ENCODE peak calls at places on chromosomes 11 and 22, in five cellular contexts. S is GM23248, A is mesenchymal stem cell, Y is H9, V is fibroblast of lung. Q is an unnamed sample.
A peak's percentile ranks its signal among the peaks of the same experiment; 100 is the strongest.

GRCh38 chr11:69027704-69028372 is 14.8 kb upstream of the MRGPRF start:
- DNase-seq in Y (no peak), V (no peak), A (peak; percentile 73), S (no peak), Q (no peak)

GRCh38 chr22:36763576-36763975 is 12.3 kb downstream of the IFT27 start:
- DNase-seq in A (no peak), V (no peak), Y (peak; percentile 4), S (no peak), Q (no peak)

GRCh38 chr22:36213596-36213995 is 12.0 kb upstream of the APOL4 start:
- DNase-seq in A (no peak), S (no peak), V (no peak), Y (no peak), Q (no peak)

GRCh38 chr22:48952256-48953102 is 875.2 kb downstream of the BRD1 start:
- DNase-seq in V (no peak), S (no peak), A (no peak), Y (peak; percentile 17), Q (no peak)

GRCh38 chr22:47406180-47406723 is 643.8 kb downstream of the TBC1D22A start:
- DNase-seq in V (no peak), A (no peak), Y (no peak), S (no peak), Q (no peak)

GRCh38 chr22:47286590-47286989 is 524.1 kb downstream of the TBC1D22A start:
- DNase-seq in A (no peak), V (no peak), Y (no peak), S (no peak), Q (no peak)

GRCh38 chr22:44355688-44356070 is 42.9 kb upstream of the SHISAL1 start:
- DNase-seq in A (no peak), V (no peak), Y (no peak), S (no peak), Q (no peak)

GRCh38 chr11:35272391-35272821 is 133.4 kb downstream of the CD44 start:
- DNase-seq in S (no peak), A (peak; percentile 23), Y (no peak), V (no peak), Q (no peak)

GRCh38 chr11:44445500-44446340 is 119.7 kb upstream of the CD82 start:
- DNase-seq in V (peak; percentile 1), Y (peak; percentile 80), A (no peak), S (no peak), Q (no peak)

GRCh38 chr11:848988-849824 is 6.6 kb downstream of the TSPAN4 start:
- DNase-seq in S (no peak), A (peak; percentile 25), V (no peak), Y (peak; percentile 82), Q (peak; percentile 91)

GRCh38 chr11:100340416-100341323 is 346.4 kb upstream of the ARHGAP42 start:
- DNase-seq in V (peak; percentile 2), S (no peak), A (no peak), Y (no peak), Q (no peak)

GRCh38 chr11:65859134-65859811 is 960 bp upstream of the MUS81 start:
- DNase-seq in S (peak; percentile 99), A (peak; percentile 98), Y (peak; percentile 100), V (peak; percentile 99), Q (peak; percentile 100)

GRCh38 chr11:13885083-13885482 is 77.4 kb upstream of the SPON1 start:
- DNase-seq in V (no peak), Y (no peak), A (no peak), S (no peak), Q (no peak)

GRCh38 chr22:47034076-47034808 is 271.8 kb downstream of the TBC1D22A start:
- DNase-seq in V (no peak), Y (no peak), S (no peak), A (no peak), Q (no peak)

GRCh38 chr11:77154381-77155081 is 26.5 kb downstream of the MYO7A start:
- DNase-seq in V (no peak), S (no peak), A (no peak), Y (no peak), Q (no peak)
- H3K9ac ChIP-seq in V (no peak overlapping the region), S (no peak overlapping the region), A (no peak overlapping the region), Y (no peak overlapping the region), Q (no peak overlapping the region)

GRCh38 chr22:20093437-20093836 is 13.4 kb downstream of the DGCR8 start:
- DNase-seq in V (no peak), Y (no peak), A (no peak), S (no peak), Q (no peak)

GRCh38 chr22:20099099-20099711 is 16.7 kb upstream of the RANBP1 start:
- DNase-seq in A (no peak), V (no peak), Y (no peak), S (no peak), Q (no peak)

GRCh38 chr22:20094158-20094807 is 14.2 kb downstream of the DGCR8 start:
- DNase-seq in Y (no peak), S (no peak), A (no peak), V (no peak), Q (no peak)

GRCh38 chr22:20095521-20095920 is 15.5 kb downstream of the DGCR8 start:
- DNase-seq in A (no peak), V (no peak), S (no peak), Y (no peak), Q (no peak)

GRCh38 chr22:20096574-20097420 is 16.8 kb downstream of the DGCR8 start:
- DNase-seq in Y (no peak), S (no peak), V (no peak), A (no peak), Q (no peak)
- H2AFZ ChIP-seq in Y (no peak overlapping the region), S (no peak overlapping the region), V (no peak overlapping the region), A (no peak overlapping the region), Q (no peak overlapping the region)

GRCh38 chr11:131977231-131977630 is 606.8 kb downstream of the NTM start:
- DNase-seq in S (peak; percentile 83), Y (peak; percentile 39), V (peak; percentile 89), A (peak; percentile 54), Q (peak; percentile 40)
- H3K27ac ChIP-seq in S (peak overlapping the region; percentile 56), Y (peak overlapping the region; percentile 71), V (no peak overlapping the region), A (peak overlapping the region; percentile 96), Q (peak overlapping the region; percentile 2)

DNA sequence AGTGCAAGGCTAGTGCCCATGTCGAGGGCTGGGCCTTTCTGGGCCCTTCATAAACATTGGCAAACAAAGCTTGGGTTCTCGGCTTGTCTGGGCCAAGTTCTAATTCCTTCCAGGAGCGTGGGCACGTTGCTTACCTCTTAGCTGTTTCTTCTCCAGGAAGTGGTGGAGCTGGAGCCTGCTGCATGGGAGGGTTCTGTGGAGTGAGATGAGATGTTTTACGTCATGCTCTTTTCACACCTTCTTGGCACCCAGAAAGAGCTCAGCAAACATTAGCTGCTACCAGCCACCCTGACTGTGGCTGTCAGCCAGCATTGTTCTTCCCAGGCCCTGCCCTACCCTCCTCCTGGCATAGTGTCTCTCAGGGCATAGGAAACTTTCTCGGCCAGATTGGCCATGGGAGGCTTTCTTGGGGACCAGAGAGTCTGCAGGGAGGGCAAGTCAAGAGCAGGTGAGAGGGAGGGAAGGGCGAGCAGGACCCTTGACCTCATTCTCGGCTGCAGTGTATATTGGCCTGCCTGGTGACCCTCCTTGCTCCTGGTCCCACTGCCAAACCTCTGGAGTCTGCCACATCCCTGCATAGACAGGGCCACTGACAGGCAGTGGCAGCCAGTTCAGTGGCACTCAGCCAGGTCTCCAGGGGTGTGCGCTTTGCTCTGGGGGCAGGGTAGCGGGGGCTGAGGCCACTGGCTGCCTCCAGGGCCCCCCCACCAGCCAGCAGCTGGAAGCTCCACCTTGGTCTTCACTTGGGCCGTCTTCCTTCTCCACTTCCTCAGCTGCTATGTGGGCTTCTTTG is 98.8 kb downstream of the BCR start:
- DNase-seq in Y (no peak), V (peak; percentile 52), A (no peak), S (peak; percentile 48), Q (no peak)
- H3K9ac ChIP-seq in Y (no peak overlapping the region), V (no peak overlapping the region), A (peak overlapping the region; percentile 23), S (peak overlapping the region; percentile 18), Q (no peak overlapping the region)

GRCh38 chr11:120271672-120272071 is 31.7 kb downstream of the POU2F3 start:
- DNase-seq in S (no peak), A (no peak), V (no peak), Y (no peak), Q (no peak)

GRCh38 chr11:120270386-120270785 is 30.4 kb downstream of the POU2F3 start:
- DNase-seq in V (no peak), Y (no peak), S (peak; percentile 51), A (no peak), Q (no peak)

GRCh38 chr11:120268686-120269085 is 28.7 kb downstream of the POU2F3 start:
- DNase-seq in A (no peak), Y (no peak), S (no peak), V (no peak), Q (no peak)

GRCh38 chr11:120273432-120273831 is 33.5 kb downstream of the POU2F3 start:
- DNase-seq in S (peak; percentile 82), V (peak; percentile 13), A (no peak), Y (no peak), Q (no peak)

GRCh38 chr11:120272303-120272702 is 32.4 kb downstream of the POU2F3 start:
- DNase-seq in A (no peak), Y (no peak), V (peak; percentile 49), S (peak; percentile 90), Q (no peak)
- H2AFZ ChIP-seq in A (no peak overlapping the region), Y (no peak overlapping the region), V (no peak overlapping the region), S (no peak overlapping the region), Q (no peak overlapping the region)

GRCh38 chr11:131372243-131372930 is 2.0 kb downstream of the NTM start:
- DNase-seq in S (no peak), A (no peak), V (no peak), Y (no peak), Q (no peak)
- H3K27ac ChIP-seq in S (no peak overlapping the region), A (no peak overlapping the region), V (no peak overlapping the region), Y (no peak overlapping the region), Q (no peak overlapping the region)

GRCh38 chr11:46559815-46560214 is 34.0 kb downstream of the AMBRA1 start:
- DNase-seq in Y (no peak), S (no peak), V (no peak), A (no peak), Q (no peak)
- H3K9ac ChIP-seq in Y (no peak overlapping the region), S (peak overlapping the region; percentile 74), V (no peak overlapping the region), A (peak overlapping the region; percentile 90), Q (no peak overlapping the region)

GRCh38 chr22:29031236-29031982 is 30.2 kb downstream of the C22orf31 start:
- DNase-seq in S (peak; percentile 97), V (peak; percentile 99), A (peak; percentile 100), Y (peak; percentile 74), Q (peak; percentile 66)
- H2AFZ ChIP-seq in S (peak overlapping the region; percentile 65), V (peak overlapping the region; percentile 65), A (peak overlapping the region; percentile 36), Y (no peak overlapping the region), Q (no peak overlapping the region)

GRCh38 chr22:41597635-41597953 is 8.0 kb upstream of the PMM1 start:
- DNase-seq in A (no peak), Y (no peak), V (no peak), S (no peak), Q (no peak)
- H3K27ac ChIP-seq in A (peak overlapping the region; percentile 30), Y (no peak overlapping the region), V (peak overlapping the region; percentile 16), S (peak overlapping the region; percentile 82), Q (no peak overlapping the region)